ENCODE peak calls at places on chromosomes 13 and 19, in eight cellular contexts. S, A, N, X, Y, M, Z and R are unnamed samples.

GRCh38 chr19:23823952-23824389 is 65.3 kb upstream of the ZNF681 start:
- DNase-seq in S (no peak), A (no peak), N (no peak), X (peak), Y (peak), M (no peak), Z (no peak), R (no peak)

GRCh38 chr13:43326100-43326499 is 302.7 kb downstream of the DNAJC15 start:
- DNase-seq in S (no peak), A (no peak), N (no peak), X (no peak), Y (no peak), M (no peak), Z (no peak), R (no peak)

GRCh38 chr13:113796211-113796875 is 37.3 kb downstream of the TMEM255B start:
- DNase-seq in S (no peak), A (no peak), N (no peak), X (no peak), Y (no peak), M (no peak), Z (no peak), R (no peak)

GRCh38 chr19:14718522-14719113 is 28.8 kb downstream of the ZNF333 start:
- DNase-seq in S (no peak), A (no peak), N (no peak), X (no peak), Y (no peak), M (peak), Z (no peak), R (no peak)

GRCh38 chr13:114110091-114110829 is 22.2 kb downstream of the RASA3 start:
- DNase-seq in S (no peak), A (peak), N (peak), X (no peak), Y (peak), M (peak), Z (no peak), R (peak)

GRCh38 chr13:99724633-99725517 is 223.6 kb downstream of the TM9SF2 start:
- DNase-seq in S (no peak), A (no peak), N (no peak), X (no peak), Y (no peak), M (no peak), Z (no peak), R (no peak)

GRCh38 chr13:111853146-111853545 is 213.8 kb upstream of the SOX1 start:
- DNase-seq in S (no peak), A (no peak), N (no peak), X (no peak), Y (no peak), M (no peak), Z (no peak), R (no peak)

GRCh38 chr13:48586591-48587103 is 53.8 kb upstream of the RCBTB2 start:
- DNase-seq in S (no peak), A (no peak), N (no peak), X (no peak), Y (no peak), M (peak), Z (no peak), R (no peak)

GRCh38 chr19:52532480-52532879 is 5.0 kb downstream of the ZNF808 start:
- DNase-seq in S (no peak), A (no peak), N (no peak), X (no peak), Y (no peak), M (no peak), Z (no peak), R (no peak)

GRCh38 chr19:42113641-42114348 is 18.5 kb downstream of the POU2F2 start:
- DNase-seq in S (peak), A (peak), N (no peak), X (peak), Y (peak), M (peak), Z (peak), R (peak)

GRCh38 chr13:19772306-19772705 is 10.4 kb downstream of the PSPC1 start:
- DNase-seq in S (no peak), A (peak), N (no peak), X (no peak), Y (no peak), M (no peak), Z (no peak), R (no peak)

GRCh38 chr19:16661480-16662034 is 618 bp downstream of the TMEM38A start:
- DNase-seq in S (peak), A (no peak), N (peak), X (no peak), Y (peak), M (no peak), Z (no peak), R (peak)

GRCh38 chr13:48858523-48858922 is 117.2 kb upstream of the FNDC3A start:
- DNase-seq in S (no peak), A (no peak), N (no peak), X (no peak), Y (no peak), M (no peak), Z (no peak), R (no peak)

GRCh38 chr19:50551713-50552187 is 16.5 kb downstream of the LRRC4B start:
- DNase-seq in S (no peak), A (no peak), N (no peak), X (no peak), Y (no peak), M (no peak), Z (no peak), R (no peak)

GRCh38 chr19:46155237-46155636 is 7.2 kb downstream of the IGFL2 start:
- DNase-seq in S (no peak), A (no peak), N (no peak), X (no peak), Y (no peak), M (no peak), Z (no peak), R (no peak)

GRCh38 chr19:12867120-12868099 is 13.8 kb downstream of the DNASE2 start:
- DNase-seq in S (peak), A (no peak), N (no peak), X (peak), Y (peak), M (peak), Z (no peak), R (peak)

GRCh38 chr19:6354098-6354674 is 7.1 kb upstream of the CLPP start:
- DNase-seq in S (no peak), A (peak), N (no peak), X (peak), Y (peak), M (no peak), Z (no peak), R (no peak)

GRCh38 chr13:113121183-113121927 is 1.2 kb upstream of the F10 start:
- DNase-seq in S (no peak), A (no peak), N (no peak), X (no peak), Y (no peak), M (no peak), Z (no peak), R (no peak)

GRCh38 chr19:17865364-17866311 is 5.9 kb downstream of the RPL18A start:
- DNase-seq in S (no peak), A (no peak), N (no peak), X (peak), Y (no peak), M (no peak), Z (no peak), R (no peak)

GRCh38 chr19:4597975-4598671 is 38.6 kb upstream of the SEMA6B start:
- DNase-seq in S (no peak), A (no peak), N (no peak), X (peak), Y (peak), M (no peak), Z (no peak), R (peak)

GRCh38 chr19:1162404-1163282 is 11.4 kb downstream of the SBNO2 start:
- DNase-seq in S (no peak), A (no peak), N (no peak), X (no peak), Y (no peak), M (no peak), Z (no peak), R (no peak)

GRCh38 chr13:113029487-113030258 is 60.7 kb downstream of the MCF2L start:
- DNase-seq in S (peak), A (no peak), N (no peak), X (no peak), Y (peak), M (no peak), Z (no peak), R (peak)

GRCh38 chr19:6076675-6077463 is 33.4 kb downstream of the RFX2 start:
- DNase-seq in S (no peak), A (peak), N (no peak), X (peak), Y (no peak), M (peak), Z (peak), R (no peak)

GRCh38 chr19:12995596-12996541 is 594 bp downstream of the NFIX start:
- DNase-seq in S (no peak), A (peak), N (no peak), X (no peak), Y (no peak), M (no peak), Z (no peak), R (peak)

GRCh38 chr19:40280608-40281221 is 4.4 kb downstream of the AKT2 start:
- DNase-seq in S (peak), A (no peak), N (peak), X (peak), Y (peak), M (no peak), Z (no peak), R (no peak)

GRCh38 chr19:40613669-40614594 is 12.8 kb downstream of the LTBP4 start:
- DNase-seq in S (no peak), A (peak), N (no peak), X (peak), Y (peak), M (peak), Z (peak), R (peak)

GRCh38 chr19:15426485-15427349 is 7.9 kb upstream of the AKAP8L start:
- DNase-seq in S (no peak), A (no peak), N (no peak), X (no peak), Y (no peak), M (no peak), Z (no peak), R (no peak)

GRCh38 chr13:98749501-98749900 is 3.0 kb downstream of the SLC15A1 start:
- DNase-seq in S (no peak), A (peak), N (no peak), X (no peak), Y (no peak), M (peak), Z (peak), R (no peak)

GRCh38 chr19:1239796-1240737 is 1.5 kb upstream of the ATP5F1D start:
- DNase-seq in S (peak), A (peak), N (peak), X (peak), Y (peak), M (peak), Z (no peak), R (peak)

GRCh38 chr13:96968027-96968426 is 26.2 kb downstream of the OXGR1 start:
- DNase-seq in S (no peak), A (no peak), N (no peak), X (no peak), Y (no peak), M (no peak), Z (no peak), R (no peak)

GRCh38 chr13:96966415-96967102 is 27.7 kb downstream of the OXGR1 start:
- DNase-seq in S (no peak), A (no peak), N (no peak), X (no peak), Y (no peak), M (no peak), Z (no peak), R (no peak)

GRCh38 chr13:96963786-96964475 is 30.3 kb downstream of the OXGR1 start:
- DNase-seq in S (no peak), A (no peak), N (no peak), X (peak), Y (no peak), M (no peak), Z (no peak), R (no peak)

GRCh38 chr13:96967248-96967745 is 27.0 kb downstream of the OXGR1 start:
- DNase-seq in S (no peak), A (no peak), N (no peak), X (peak), Y (peak), M (no peak), Z (no peak), R (no peak)
- TF ChIP-seq CTCF in S (no peak), A (no peak), N (no peak), X (no peak), Y (peak), M (no peak), Z (no peak), R (no peak)

GRCh38 chr13:27079421-27079958 is 92.1 kb downstream of the USP12 start:
- DNase-seq in S (no peak), A (peak), N (no peak), X (no peak), Y (no peak), M (peak), Z (peak), R (no peak)

GRCh38 chr13:27080018-27080948 is 91.3 kb downstream of the USP12 start:
- DNase-seq in S (no peak), A (peak), N (no peak), X (no peak), Y (no peak), M (no peak), Z (no peak), R (no peak)

GRCh38 chr13:27083183-27083582 is 88.4 kb downstream of the USP12 start:
- DNase-seq in S (no peak), A (no peak), N (no peak), X (no peak), Y (no peak), M (no peak), Z (no peak), R (no peak)

GRCh38 chr13:27081893-27082292 is 89.7 kb downstream of the USP12 start:
- DNase-seq in S (no peak), A (no peak), N (no peak), X (no peak), Y (no peak), M (no peak), Z (no peak), R (no peak)

GRCh38 chr13:27082325-27082724 is 89.3 kb downstream of the USP12 start:
- DNase-seq in S (no peak), A (no peak), N (no peak), X (no peak), Y (no peak), M (peak), Z (no peak), R (no peak)
- TF ChIP-seq CTCF in S (no peak), A (no peak), N (no peak), X (no peak), Y (no peak), M (no peak), Z (no peak), R (no peak)

DNA sequence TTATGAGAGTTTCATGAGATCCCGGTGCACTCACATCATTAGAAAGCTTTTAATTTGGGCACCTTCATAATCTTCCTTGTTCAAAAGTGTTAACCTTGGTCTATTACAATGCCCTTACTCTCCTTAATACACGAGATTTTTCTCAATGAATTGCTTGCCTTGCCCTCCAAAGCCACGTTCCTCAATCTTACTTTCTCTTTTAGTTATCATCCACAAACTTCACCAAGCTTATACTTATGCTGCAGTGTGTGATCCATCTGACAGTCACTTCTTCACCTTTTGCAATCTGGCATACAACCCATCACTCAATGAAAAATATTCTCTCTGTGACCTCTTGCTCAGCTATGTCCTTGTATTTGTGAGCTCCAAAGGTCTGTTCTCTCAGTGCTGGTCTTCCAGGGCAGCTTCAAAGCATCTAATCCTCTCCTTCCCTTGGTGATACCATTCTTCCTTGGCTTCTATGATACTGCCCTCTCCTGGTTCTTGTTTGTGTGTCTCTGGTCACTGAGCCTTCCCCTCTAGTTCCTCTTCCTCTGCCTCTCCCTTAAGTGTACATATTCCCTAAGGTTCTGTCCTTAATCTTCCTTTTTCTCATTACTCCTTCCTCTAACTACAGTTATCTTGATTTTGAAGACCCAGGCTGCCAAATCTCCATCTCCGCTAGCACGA is 202.2 kb upstream of the STARD13 start:
- DNase-seq in S (no peak), A (peak), N (peak), X (peak), Y (peak), M (peak), Z (no peak), R (peak)
- TF ChIP-seq CTCF in S (peak), A (peak), N (no peak), X (peak), Y (peak), M (peak), Z (peak), R (peak)

DNA sequence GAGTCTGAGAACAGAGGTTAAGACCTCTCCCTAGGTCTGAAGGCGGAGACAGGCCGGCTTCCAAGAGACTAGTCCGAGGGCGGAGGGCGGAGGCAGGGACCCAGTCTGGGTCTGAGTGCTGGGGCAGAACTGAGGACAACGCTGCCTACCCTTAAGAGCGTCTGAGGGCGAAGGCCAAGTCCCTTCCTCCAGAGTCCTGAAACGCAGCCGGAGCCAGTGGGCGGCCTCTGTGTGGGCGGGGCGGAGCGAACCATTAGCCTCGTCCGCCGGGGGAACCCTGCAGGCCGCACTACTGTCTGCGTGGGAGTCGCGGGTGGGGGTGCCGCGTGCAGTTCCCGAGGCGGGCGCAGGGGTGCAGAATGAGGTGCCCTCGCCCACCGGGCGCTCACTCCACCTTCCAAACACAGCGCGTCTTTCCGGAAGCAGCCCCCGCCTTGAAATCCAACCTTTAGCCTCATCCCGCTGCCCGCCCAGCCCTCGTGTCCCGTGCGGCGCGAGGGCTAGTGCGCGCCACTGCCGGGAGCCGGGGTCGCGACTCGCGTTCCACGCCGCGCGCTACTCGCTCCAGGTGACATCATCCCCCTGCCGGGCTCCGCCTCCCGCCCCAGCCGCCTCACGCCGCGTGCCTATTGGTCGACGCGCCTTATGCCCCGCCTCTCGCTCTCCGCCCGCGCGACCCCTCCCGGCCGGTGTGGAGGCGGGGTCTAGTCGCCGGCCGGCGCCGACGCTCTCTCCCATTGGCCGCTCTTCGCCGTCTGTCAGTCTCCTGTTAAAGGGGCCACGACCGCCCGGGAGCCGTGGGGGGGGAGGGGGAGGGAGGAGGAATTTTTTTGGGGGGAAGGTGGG is at the start of gene C19orf73:
- DNase-seq in S (peak), A (peak), N (peak), X (peak), Y (peak), M (peak), Z (no peak), R (peak)
- TF ChIP-seq CTCF in S (peak), A (no peak), N (no peak), X (no peak), Y (peak), M (peak), Z (peak), R (no peak)

DNA sequence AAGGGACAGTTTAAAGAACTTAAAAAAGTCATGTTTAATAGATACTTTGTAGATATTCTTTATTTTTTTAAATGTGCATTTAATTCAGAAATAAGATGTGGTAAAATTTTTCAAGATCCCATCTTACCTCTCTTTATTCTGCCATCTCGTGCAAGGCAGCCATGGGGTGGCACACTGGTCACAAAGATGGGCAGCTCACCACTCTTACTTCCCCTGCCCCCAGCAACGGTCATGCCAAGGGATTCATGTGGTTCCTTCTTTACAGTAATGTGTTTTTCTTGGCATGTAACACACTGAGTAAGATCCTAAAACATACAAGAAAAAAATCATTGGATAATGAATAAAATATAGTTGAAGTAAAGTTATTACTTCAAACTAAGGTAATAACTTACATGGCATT is 64.2 kb downstream of the LNX2 start:
- DNase-seq in S (no peak), A (peak), N (no peak), X (no peak), Y (no peak), M (peak), Z (no peak), R (no peak)
- TF ChIP-seq CTCF in S (peak), A (peak), N (peak), X (no peak), Y (no peak), M (peak), Z (no peak), R (no peak)